ENCODE peak calls at places on chromosomes 13 and 19, in six cellular contexts. S, E, I, R, X and U are unnamed samples.

GRCh38 chr19:30498707-30499106 is 126.5 kb downstream of the ZNF536 start:
- DNase-seq in S (no peak), E (no peak), I (no peak), R (no peak), X (no peak), U (no peak)

GRCh38 chr13:25881946-25882574 is 169.8 kb downstream of the SHISA2 start:
- DNase-seq in S (no peak), E (no peak), I (no peak), R (no peak), X (no peak), U (no peak)

GRCh38 chr19:18906605-18907519 is 10.9 kb upstream of the CERS1 start:
- DNase-seq in S (no peak), E (no peak), I (no peak), R (no peak), X (no peak), U (no peak)

GRCh38 chr13:30044932-30045331 is 194.5 kb upstream of the UBL3 start:
- DNase-seq in S (no peak), E (no peak), I (no peak), R (no peak), X (no peak), U (no peak)

GRCh38 chr13:84686973-84687372 is 804.7 kb upstream of the SLITRK1 start:
- DNase-seq in S (no peak), E (no peak), I (no peak), R (no peak), X (no peak), U (no peak)

GRCh38 chr13:26910754-26911465 is 150.3 kb upstream of the GPR12 start:
- DNase-seq in S (no peak), E (no peak), I (no peak), R (no peak), X (no peak), U (no peak)

GRCh38 chr13:100881291-100881864 is 206.8 kb upstream of the TMTC4 start:
- DNase-seq in S (no peak), E (no peak), I (no peak), R (no peak), X (no peak), U (no peak)

GRCh38 chr13:26629260-26629659 is 71.8 kb downstream of the WASF3 start:
- DNase-seq in S (no peak), E (peak; percentile 13), I (no peak), R (no peak), X (no peak), U (no peak)

GRCh38 chr13:99677388-99677951 is 176.2 kb downstream of the TM9SF2 start:
- DNase-seq in S (no peak), E (no peak), I (no peak), R (no peak), X (no peak), U (no peak)

GRCh38 chr19:6239401-6239844 is 40.4 kb downstream of the MLLT1 start:
- DNase-seq in S (no peak), E (no peak), I (no peak), R (peak; percentile 11), X (no peak), U (no peak)

GRCh38 chr19:5455367-5456129 is at the start of gene ZNRF4:
- DNase-seq in S (no peak), E (no peak), I (no peak), R (no peak), X (no peak), U (no peak)

GRCh38 chr19:50896591-50897190 is 14.5 kb downstream of the KLK4 start:
- DNase-seq in S (no peak), E (peak; percentile 92), I (peak; percentile 97), R (no peak), X (no peak), U (peak; percentile 89)

GRCh38 chr13:96781141-96781540 is 213.1 kb downstream of the OXGR1 start:
- DNase-seq in S (peak; percentile 23), E (no peak), I (no peak), R (no peak), X (no peak), U (no peak)

GRCh38 chr13:108276060-108276459 is 6.5 kb downstream of the TNFSF13B start:
- DNase-seq in S (no peak), E (no peak), I (no peak), R (no peak), X (no peak), U (no peak)

GRCh38 chr19:14005381-14006084 is 587 bp downstream of the RFX1 start:
- DNase-seq in S (peak; percentile 66), E (peak; percentile 91), I (peak; percentile 95), R (peak; percentile 90), X (peak; percentile 45), U (peak; percentile 99)

GRCh38 chr19:42198676-42199439 is 18.6 kb downstream of the DEDD2 start:
- DNase-seq in S (no peak), E (peak; percentile 56), I (peak; percentile 85), R (peak; percentile 43), X (no peak), U (no peak)

GRCh38 chr19:532578-533484 is 1.3 kb downstream of the CDC34 start:
- DNase-seq in S (no peak), E (peak; percentile 85), I (peak; percentile 62), R (no peak), X (no peak), U (peak; percentile 70)

GRCh38 chr19:44789943-44790467 is 12.3 kb downstream of the CBLC start:
- DNase-seq in S (no peak), E (no peak), I (no peak), R (no peak), X (no peak), U (no peak)

GRCh38 chr13:50420720-50421456 is 405.6 kb downstream of the KCNRG start:
- DNase-seq in S (no peak), E (no peak), I (no peak), R (no peak), X (no peak), U (no peak)

GRCh38 chr13:98254541-98254940 is 77.5 kb upstream of the RNF113B start:
- DNase-seq in S (no peak), E (no peak), I (no peak), R (no peak), X (no peak), U (no peak)

GRCh38 chr13:95197548-95197947 is 103.7 kb downstream of the ABCC4 start:
- DNase-seq in S (no peak), E (no peak), I (no peak), R (no peak), X (no peak), U (no peak)

GRCh38 chr13:62799931-62800436 is 1384.3 kb upstream of the PCDH20 start:
- DNase-seq in S (no peak), E (no peak), I (no peak), R (no peak), X (no peak), U (no peak)

GRCh38 chr19:8545743-8546142 is 31.5 kb downstream of the MYO1F start:
- DNase-seq in S (no peak), E (no peak), I (no peak), R (no peak), X (no peak), U (no peak)

GRCh38 chr19:53945998-53946397 is 16.7 kb upstream of the CACNG8 start:
- DNase-seq in S (no peak), E (no peak), I (no peak), R (no peak), X (no peak), U (no peak)

GRCh38 chr19:19426216-19426615 is 20.7 kb downstream of the GATAD2A start:
- DNase-seq in S (no peak), E (no peak), I (no peak), R (no peak), X (no peak), U (no peak)

GRCh38 chr19:45171211-45171623 is 6.8 kb downstream of the TRAPPC6A start:
- DNase-seq in S (no peak), E (no peak), I (no peak), R (no peak), X (no peak), U (peak; percentile 36)

GRCh38 chr19:36215276-36216171 is 618 bp downstream of the ZNF146 start:
- DNase-seq in S (no peak), E (peak; percentile 20), I (peak; percentile 40), R (peak; percentile 11), X (no peak), U (peak; percentile 46)

GRCh38 chr19:35266149-35266903 is 2.4 kb upstream of the USF2 start:
- DNase-seq in S (no peak), E (no peak), I (no peak), R (no peak), X (no peak), U (no peak)

GRCh38 chr19:30083125-30083681 is 141.2 kb downstream of the URI1 start:
- DNase-seq in S (no peak), E (no peak), I (no peak), R (no peak), X (no peak), U (no peak)

GRCh38 chr19:51347209-51347928 is 5.4 kb upstream of the VSIG10L start:
- DNase-seq in S (no peak), E (no peak), I (no peak), R (no peak), X (no peak), U (no peak)

GRCh38 chr13:32121316-32121715 is 89.7 kb downstream of the FRY start:
- DNase-seq in S (no peak), E (no peak), I (no peak), R (no peak), X (no peak), U (no peak)

GRCh38 chr19:3350014-3350663 is 16.2 kb upstream of the NFIC start:
- DNase-seq in S (no peak), E (no peak), I (no peak), R (no peak), X (no peak), U (no peak)